ENCODE peak calls at places on chromosomes 13 and 19, in eight cellular contexts. D, U, P, Y, L, C, J and O are unnamed samples.

GRCh38 chr19:2266183-2266993 is 10.2 kb upstream of the JSRP1 start:
- DNase-seq in D (no peak), U (no peak), P (peak), Y (peak), L (peak), C (peak), J (no peak), O (peak)

GRCh38 chr19:10074153-10074552 is 12.0 kb upstream of the SHFL start:
- DNase-seq in D (no peak), U (peak), P (no peak), Y (peak), L (peak), C (peak), J (no peak), O (no peak)

GRCh38 chr19:46697142-46697960 is 19.6 kb downstream of the PRKD2 start:
- DNase-seq in D (no peak), U (no peak), P (peak), Y (peak), L (peak), C (peak), J (peak), O (peak)

GRCh38 chr19:31099470-31100190 is 249.6 kb downstream of the TSHZ3 start:
- DNase-seq in D (no peak), U (no peak), P (peak), Y (no peak), L (no peak), C (no peak), J (no peak), O (no peak)

GRCh38 chr13:20057963-20058362 is 99.4 kb downstream of the ZMYM2 start:
- DNase-seq in D (no peak), U (no peak), P (no peak), Y (no peak), L (no peak), C (no peak), J (no peak), O (no peak)

GRCh38 chr19:3748965-3749364 is 12.5 kb downstream of the APBA3 start:
- DNase-seq in D (no peak), U (no peak), P (no peak), Y (peak), L (no peak), C (no peak), J (no peak), O (no peak)

GRCh38 chr13:109954441-109954840 is 168.1 kb upstream of the IRS2 start:
- DNase-seq in D (no peak), U (no peak), P (no peak), Y (no peak), L (no peak), C (no peak), J (no peak), O (no peak)

GRCh38 chr13:28441533-28441928 is 53.4 kb downstream of the FLT1 start:
- DNase-seq in D (no peak), U (no peak), P (no peak), Y (no peak), L (no peak), C (no peak), J (no peak), O (no peak)

GRCh38 chr13:90448466-90449037 is 898.9 kb upstream of the MIR17HG start:
- DNase-seq in D (no peak), U (no peak), P (no peak), Y (no peak), L (no peak), C (no peak), J (no peak), O (no peak)

GRCh38 chr13:19713186-19713965 is 69.4 kb downstream of the PSPC1 start:
- DNase-seq in D (no peak), U (peak), P (no peak), Y (no peak), L (peak), C (peak), J (no peak), O (no peak)

GRCh38 chr19:19568802-19569756 is 31.0 kb downstream of the CILP2 start:
- DNase-seq in D (no peak), U (no peak), P (peak), Y (no peak), L (no peak), C (peak), J (no peak), O (no peak)

GRCh38 chr19:56637976-56638555 is 4.9 kb upstream of the SMIM17 start:
- DNase-seq in D (peak), U (peak), P (peak), Y (no peak), L (peak), C (peak), J (no peak), O (peak)

GRCh38 chr13:113407531-113408393 is 43.8 kb upstream of the GRTP1 start:
- DNase-seq in D (no peak), U (no peak), P (no peak), Y (no peak), L (no peak), C (no peak), J (peak), O (peak)

GRCh38 chr13:110347535-110348308 is 40.6 kb downstream of the COL4A2 start:
- DNase-seq in D (no peak), U (no peak), P (peak), Y (no peak), L (no peak), C (peak), J (peak), O (no peak)

GRCh38 chr19:7505682-7506384 is 10.1 kb upstream of the ZNF358 start:
- DNase-seq in D (no peak), U (no peak), P (peak), Y (peak), L (no peak), C (no peak), J (no peak), O (peak)

GRCh38 chr19:45391346-45391745 is 13.5 kb downstream of the PPP1R13L start:
- DNase-seq in D (no peak), U (no peak), P (peak), Y (no peak), L (peak), C (no peak), J (no peak), O (no peak)

GRCh38 chr13:98482476-98483444 is 94.1 kb downstream of the STK24 start:
- DNase-seq in D (no peak), U (peak), P (peak), Y (no peak), L (peak), C (peak), J (peak), O (peak)

GRCh38 chr19:3494559-3494958 is 5.9 kb downstream of the DOHH start:
- DNase-seq in D (peak), U (peak), P (no peak), Y (peak), L (no peak), C (no peak), J (no peak), O (no peak)

GRCh38 chr13:90545070-90545840 is 802.2 kb upstream of the MIR17HG start:
- DNase-seq in D (no peak), U (no peak), P (no peak), Y (peak), L (peak), C (no peak), J (no peak), O (no peak)